ENCODE peak calls at places on chromosomes 5 and 9, in seven cellular contexts. H is fibroblast of lung; T is CD8-positive, alpha-beta T cell; P is AG10803; V is WTC11; J is thyroid gland; U is fibroblast of pulmonary artery. F is an unnamed sample.

GRCh38 chr9:120696551-120697230 is 17.6 kb downstream of the MEGF9 start:
- DNase-seq in H (no peak), T (no peak), P (no peak), V (no peak), J (no peak), U (no peak), F (no peak)

GRCh38 chr5:142514196-142514595 is 171.7 kb downstream of the FGF1 start:
- DNase-seq in H (no peak), T (no peak), P (no peak), V (no peak), J (no peak), U (no peak), F (no peak)

GRCh38 chr9:70998962-70999361 is 122.5 kb downstream of the TRPM3 start:
- DNase-seq in H (peak; percentile 6), T (no peak), P (peak; percentile 29), V (no peak), J (no peak), U (peak; percentile 20), F (no peak)

GRCh38 chr5:137733922-137734695 is 1.8 kb downstream of the KLHL3 start:
- DNase-seq in H (no peak), T (no peak), P (peak; percentile 2), V (no peak), J (no peak), U (peak; percentile 40), F (no peak)

GRCh38 chr5:120767171-120767820 is 303.2 kb downstream of the PRR16 start:
- DNase-seq in H (peak; percentile 29), T (no peak), P (peak; percentile 76), V (no peak), J (no peak), U (peak; percentile 56), F (no peak)

GRCh38 chr9:5326893-5327548 is 12.7 kb downstream of the RLN1 start:
- DNase-seq in H (peak; percentile 7), T (peak; percentile 62), P (no peak), V (peak; percentile 79), J (peak; percentile 77), U (peak; percentile 1), F (no peak)

GRCh38 chr5:73183491-73183891 is 10.5 kb downstream of the TMEM174 start:
- DNase-seq in H (no peak), T (no peak), P (no peak), V (no peak), J (no peak), U (no peak), F (no peak)

GRCh38 chr5:1058988-1059883 is 50.6 kb downstream of the NKD2 start:
- DNase-seq in H (no peak), T (no peak), P (no peak), V (no peak), J (no peak), U (no peak), F (peak; percentile 69)

GRCh38 chr9:81456431-81456970 is 232.8 kb downstream of the TLE1 start:
- DNase-seq in H (peak; percentile 92), T (no peak), P (peak; percentile 54), V (no peak), J (no peak), U (peak; percentile 55), F (no peak)

GRCh38 chr9:114107286-114108001 is 8.4 kb upstream of the KIF12 start:
- DNase-seq in H (no peak), T (no peak), P (no peak), V (no peak), J (no peak), U (no peak), F (no peak)

GRCh38 chr5:67100301-67100700 is 96.3 kb downstream of the CD180 start:
- DNase-seq in H (no peak), T (no peak), P (no peak), V (no peak), J (no peak), U (no peak), F (no peak)

GRCh38 chr9:95143591-95144561 is 173.6 kb downstream of the FANCC start:
- DNase-seq in H (peak; percentile 81), T (no peak), P (peak; percentile 99), V (no peak), J (peak; percentile 35), U (peak; percentile 48), F (peak; percentile 83)

GRCh38 chr9:134299883-134300282 is 26.4 kb upstream of the RXRA start:
- DNase-seq in H (no peak), T (no peak), P (no peak), V (no peak), J (peak; percentile 95), U (no peak), F (peak; percentile 27)

GRCh38 chr9:134571326-134571871 is 70.2 kb upstream of the COL5A1 start:
- DNase-seq in H (no peak), T (no peak), P (no peak), V (no peak), J (no peak), U (no peak), F (peak; percentile 28)

GRCh38 chr9:72454871-72455471 is 66.4 kb upstream of the TMC1 start:
- DNase-seq in H (no peak), T (no peak), P (no peak), V (no peak), J (no peak), U (peak; percentile 57), F (no peak)

GRCh38 chr9:119375892-119376291 is 6.7 kb upstream of the BRINP1 start:
- DNase-seq in H (peak; percentile 14), T (no peak), P (peak; percentile 29), V (peak; percentile 61), J (no peak), U (no peak), F (no peak)

GRCh38 chr9:116421006-116421538 is 266.0 kb upstream of the TRIM32 start:
- DNase-seq in H (peak; percentile 14), T (no peak), P (peak; percentile 46), V (no peak), J (no peak), U (peak; percentile 46), F (no peak)

GRCh38 chr9:124652203-124652992 is 118.7 kb downstream of the NR6A1 start:
- DNase-seq in H (peak; percentile 99), T (no peak), P (peak; percentile 99), V (no peak), J (peak; percentile 48), U (peak; percentile 72), F (peak; percentile 28)

GRCh38 chr5:161851691-161852299 is 3.9 kb downstream of the GABRA1 start:
- DNase-seq in H (no peak), T (no peak), P (no peak), V (no peak), J (no peak), U (no peak), F (no peak)
- TF ChIP-seq CTCF in H (no peak), T (no peak), P (no peak), V (no peak), J (no peak), U (peak; percentile 21), F (no peak)

GRCh38 chr9:21904371-21904770 is 89.8 kb downstream of the CDKN2A start:
- DNase-seq in H (peak; percentile 65), T (no peak), P (peak; percentile 15), V (no peak), J (no peak), U (no peak), F (no peak)

GRCh38 chr9:21906213-21906612 is 88.0 kb downstream of the CDKN2A start:
- DNase-seq in H (no peak), T (no peak), P (no peak), V (no peak), J (no peak), U (no peak), F (no peak)

GRCh38 chr9:21903380-21903965 is 90.7 kb downstream of the CDKN2A start:
- DNase-seq in H (no peak), T (no peak), P (no peak), V (no peak), J (no peak), U (no peak), F (no peak)

GRCh38 chr9:21906878-21907277 is 87.3 kb downstream of the CDKN2A start:
- DNase-seq in H (peak; percentile 71), T (no peak), P (no peak), V (no peak), J (no peak), U (no peak), F (no peak)

GRCh38 chr9:21904776-21905175 is 89.4 kb downstream of the CDKN2A start:
- DNase-seq in H (peak; percentile 8), T (no peak), P (no peak), V (peak; percentile 46), J (no peak), U (no peak), F (no peak)
- TF ChIP-seq CTCF in H (no peak), T (no peak), P (no peak), V (no peak), J (no peak), U (no peak), F (no peak)

GRCh38 chr5:147854894-147855773 is 23.4 kb upstream of the SCGB3A2 start:
- DNase-seq in H (no peak), T (no peak), P (no peak), V (no peak), J (no peak), U (no peak), F (no peak)

GRCh38 chr5:147855774-147856069 is 22.8 kb upstream of the SCGB3A2 start:
- DNase-seq in H (no peak), T (no peak), P (no peak), V (no peak), J (no peak), U (no peak), F (no peak)

GRCh38 chr5:147856801-147857200 is 21.7 kb upstream of the SCGB3A2 start:
- DNase-seq in H (no peak), T (no peak), P (no peak), V (no peak), J (no peak), U (no peak), F (no peak)

GRCh38 chr5:147858520-147858919 is 20.0 kb upstream of the SCGB3A2 start:
- DNase-seq in H (no peak), T (no peak), P (no peak), V (no peak), J (no peak), U (no peak), F (no peak)

DNA sequence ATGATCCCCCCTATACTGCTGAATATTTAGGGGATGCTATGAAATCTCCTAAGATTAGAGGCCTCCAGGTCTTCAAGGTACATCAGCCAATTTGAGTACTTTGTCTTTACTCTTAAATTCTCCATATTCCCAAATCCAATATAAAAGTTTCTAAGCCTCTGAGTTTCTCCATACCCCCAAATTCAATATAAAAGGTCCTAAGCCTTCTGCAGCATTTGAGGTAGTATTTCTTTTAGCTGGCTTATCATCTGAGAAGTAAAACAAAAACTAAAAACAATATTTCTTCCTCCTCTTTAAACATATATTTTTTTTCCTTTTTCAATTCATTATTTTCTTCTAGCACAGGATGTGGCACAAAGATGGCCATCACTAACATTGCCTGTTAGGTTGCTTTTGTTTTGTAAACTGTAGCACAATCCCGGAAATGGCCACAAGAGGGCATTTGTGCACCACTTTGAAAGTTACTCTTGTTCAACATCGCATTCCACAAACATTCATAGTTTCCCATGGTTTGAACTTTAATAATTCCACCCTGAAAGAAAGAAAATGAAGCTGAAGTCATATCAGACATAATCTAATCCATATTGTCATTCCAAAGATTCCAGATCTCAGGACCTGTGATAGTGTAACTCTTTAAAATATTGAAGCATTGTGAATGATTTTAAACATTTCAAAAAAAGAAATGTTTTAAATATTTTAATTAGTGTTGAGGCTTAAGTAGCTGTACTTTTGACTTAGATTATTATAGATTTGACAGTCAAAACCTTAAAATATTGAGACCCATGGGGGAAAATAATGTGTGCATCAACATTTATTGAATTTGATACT is 21.0 kb upstream of the SCGB3A2 start:
- DNase-seq in H (peak; percentile 52), T (no peak), P (peak; percentile 56), V (peak; percentile 77), J (peak; percentile 67), U (peak; percentile 78), F (no peak)
- TF ChIP-seq CTCF in H (peak; percentile 87), T (peak; percentile 83), P (peak; percentile 89), V (peak; percentile 84), J (peak; percentile 76), U (peak; percentile 91), F (peak; percentile 86)

GRCh38 chr9:118215544-118215943 is 511.3 kb downstream of the TLR4 start:
- DNase-seq in H (no peak), T (no peak), P (no peak), V (no peak), J (no peak), U (no peak), F (no peak)
- TF ChIP-seq CTCF in H (no peak), T (no peak), P (no peak), V (no peak), J (no peak), U (no peak), F (no peak)